ENCODE peak calls at places on chromosomes 16 and 17, in five cellular contexts. One of them, this sample, is unnamed.
A peak's percentile ranks its signal among the peaks of the same experiment; 100 is the strongest.

GRCh38 chr16:4214215-4214621 is 27.7 kb downstream of the SRL start:
- DNase-seq in CD8-positive, alpha-beta T cell: no peak
- DNase-seq in stomach: peak; percentile 37
- DNase-seq in adrenal gland: peak; percentile 80
- DNase-seq in adipocyte: peak; percentile 87
- DNase-seq in this sample: no peak

GRCh38 chr16:64880994-64881393 is 240.9 kb downstream of the CDH11 start:
- DNase-seq in CD8-positive, alpha-beta T cell: no peak
- DNase-seq in stomach: no peak
- DNase-seq in adrenal gland: no peak
- DNase-seq in adipocyte: peak; percentile 27
- DNase-seq in this sample: no peak

GRCh38 chr17:52233176-52233575 is 74.7 kb upstream of the CA10 start:
- DNase-seq in CD8-positive, alpha-beta T cell: no peak
- DNase-seq in stomach: no peak
- DNase-seq in adrenal gland: no peak
- DNase-seq in adipocyte: no peak
- DNase-seq in this sample: no peak

GRCh38 chr16:3577302-3577752 is at the start of gene NLRC3:
- DNase-seq in CD8-positive, alpha-beta T cell: peak; percentile 56
- DNase-seq in stomach: no peak
- DNase-seq in adrenal gland: no peak
- DNase-seq in adipocyte: no peak
- DNase-seq in this sample: no peak

GRCh38 chr16:79269211-79269863 is 331.2 kb downstream of the MAF start:
- DNase-seq in CD8-positive, alpha-beta T cell: no peak
- DNase-seq in stomach: no peak
- DNase-seq in adrenal gland: no peak
- DNase-seq in adipocyte: no peak
- DNase-seq in this sample: peak; percentile 4

GRCh38 chr16:75593825-75594820 is 27.9 kb downstream of the GABARAPL2 start:
- DNase-seq in CD8-positive, alpha-beta T cell: no peak
- DNase-seq in stomach: no peak
- DNase-seq in adrenal gland: peak; percentile 33
- DNase-seq in adipocyte: peak; percentile 51
- DNase-seq in this sample: no peak

GRCh38 chr16:1105888-1106620 is 10.0 kb upstream of the C1QTNF8 start:
- DNase-seq in CD8-positive, alpha-beta T cell: peak; percentile 52
- DNase-seq in stomach: peak; percentile 73
- DNase-seq in adrenal gland: peak; percentile 84
- DNase-seq in adipocyte: peak; percentile 87
- DNase-seq in this sample: peak; percentile 84

GRCh38 chr16:29962344-29962994 is 590 bp downstream of the TMEM219 start:
- DNase-seq in CD8-positive, alpha-beta T cell: no peak
- DNase-seq in stomach: peak; percentile 45
- DNase-seq in adrenal gland: peak; percentile 31
- DNase-seq in adipocyte: peak; percentile 46
- DNase-seq in this sample: no peak

GRCh38 chr16:63577891-63578290 is 1541.7 kb upstream of the CDH8 start:
- DNase-seq in CD8-positive, alpha-beta T cell: no peak
- DNase-seq in stomach: no peak
- DNase-seq in adrenal gland: no peak
- DNase-seq in adipocyte: no peak
- DNase-seq in this sample: no peak

GRCh38 chr17:5943232-5943631 is 126.9 kb upstream of the WSCD1 start:
- DNase-seq in CD8-positive, alpha-beta T cell: no peak
- DNase-seq in stomach: no peak
- DNase-seq in adrenal gland: no peak
- DNase-seq in adipocyte: no peak
- DNase-seq in this sample: no peak

DNA sequence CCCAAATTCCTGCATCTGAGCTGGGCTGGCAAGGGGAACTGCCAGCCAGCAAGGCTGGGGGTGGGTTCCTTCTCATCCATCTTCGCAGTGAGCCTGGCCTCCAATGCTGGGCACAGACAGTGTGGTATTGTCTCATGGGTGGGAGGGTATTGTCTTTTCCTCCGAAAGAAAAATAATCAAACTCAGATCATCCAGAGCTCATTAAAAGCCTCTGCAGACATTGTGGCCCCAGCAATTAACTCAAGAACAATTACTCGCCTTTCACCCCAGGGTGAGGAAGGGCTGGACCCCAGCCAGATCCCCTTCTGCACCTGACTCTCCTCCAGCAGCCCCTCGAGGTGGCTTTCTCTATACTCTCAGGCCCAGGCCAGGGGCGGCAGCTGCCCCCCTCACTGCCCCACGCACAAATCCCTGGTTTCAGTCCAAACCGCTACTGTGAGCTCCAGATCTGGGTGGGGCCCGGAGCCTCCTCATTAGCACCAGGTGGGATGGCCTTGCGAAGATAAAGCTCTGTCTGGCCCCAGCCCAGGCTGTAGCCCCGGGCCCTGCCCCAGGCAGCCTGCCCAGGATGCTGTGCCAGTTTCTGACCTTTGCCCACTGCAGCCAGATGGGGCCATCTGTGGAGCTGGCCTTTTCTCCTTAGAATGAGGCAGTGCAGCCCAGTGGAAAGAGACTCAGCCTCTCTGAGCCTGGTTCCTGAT is 2.3 kb upstream of the KRT15 start:
- DNase-seq in CD8-positive, alpha-beta T cell: no peak
- DNase-seq in stomach: no peak
- DNase-seq in adrenal gland: no peak
- DNase-seq in adipocyte: no peak
- DNase-seq in this sample: no peak
- H3K4me1 ChIP-seq in CD8-positive, alpha-beta T cell: no peaks in the 10 kb centered on the region
- H3K4me1 ChIP-seq in stomach: peaks cover 28% of the 10 kb centered on the region
- H3K4me1 ChIP-seq in adrenal gland: no peaks in the 10 kb centered on the region
- H3K4me1 ChIP-seq in adipocyte: peaks cover 4% of the 10 kb centered on the region
- H3K4me1 ChIP-seq in this sample: peaks cover 37% of the 10 kb centered on the region

GRCh38 chr17:78057113-78057740 is 71.3 kb downstream of the TMC6 start:
- DNase-seq in CD8-positive, alpha-beta T cell: no peak
- DNase-seq in stomach: no peak
- DNase-seq in adrenal gland: no peak
- DNase-seq in adipocyte: no peak
- DNase-seq in this sample: no peak

GRCh38 chr17:78053777-78054468 is 74.6 kb downstream of the TMC6 start:
- DNase-seq in CD8-positive, alpha-beta T cell: no peak
- DNase-seq in stomach: no peak
- DNase-seq in adrenal gland: no peak
- DNase-seq in adipocyte: peak; percentile 11
- DNase-seq in this sample: no peak

GRCh38 chr17:78063489-78063888 is 65.1 kb downstream of the TMC6 start:
- DNase-seq in CD8-positive, alpha-beta T cell: no peak
- DNase-seq in stomach: no peak
- DNase-seq in adrenal gland: no peak
- DNase-seq in adipocyte: no peak
- DNase-seq in this sample: no peak

GRCh38 chr17:78058581-78058980 is 70.0 kb downstream of the TMC6 start:
- DNase-seq in CD8-positive, alpha-beta T cell: no peak
- DNase-seq in stomach: no peak
- DNase-seq in adrenal gland: no peak
- DNase-seq in adipocyte: no peak
- DNase-seq in this sample: no peak

GRCh38 chr17:78058001-78058400 is 70.6 kb downstream of the TMC6 start:
- DNase-seq in CD8-positive, alpha-beta T cell: no peak
- DNase-seq in stomach: no peak
- DNase-seq in adrenal gland: no peak
- DNase-seq in adipocyte: no peak
- DNase-seq in this sample: no peak
- H3K4me1 ChIP-seq in CD8-positive, alpha-beta T cell: no peaks in the 10 kb centered on the region
- H3K4me1 ChIP-seq in stomach: peaks cover 22% of the 10 kb centered on the region
- H3K4me1 ChIP-seq in adrenal gland: peaks cover 9% of the 10 kb centered on the region
- H3K4me1 ChIP-seq in adipocyte: peaks cover 3% of the 10 kb centered on the region
- H3K4me1 ChIP-seq in this sample: no peaks in the 10 kb centered on the region

DNA sequence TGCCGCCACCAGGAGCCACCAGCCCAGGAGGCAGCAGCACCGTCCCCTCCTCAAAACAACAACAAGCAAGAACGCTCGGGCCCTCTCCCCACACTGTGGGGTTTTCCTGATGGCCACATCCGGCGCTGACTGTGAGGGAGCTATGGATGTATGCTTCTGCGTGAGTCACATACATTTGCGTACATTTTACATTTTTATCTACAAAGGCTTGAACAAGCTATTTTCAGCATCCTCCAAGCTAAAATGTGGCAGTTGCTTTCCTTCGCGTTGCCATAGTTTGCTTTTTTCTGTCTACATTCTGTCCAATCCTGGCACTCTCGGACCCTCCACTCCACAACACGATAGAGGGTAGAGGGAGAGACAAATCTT is 2.0 kb upstream of the ABR start:
- DNase-seq in CD8-positive, alpha-beta T cell: no peak
- DNase-seq in stomach: no peak
- DNase-seq in adrenal gland: no peak
- DNase-seq in adipocyte: no peak
- DNase-seq in this sample: no peak
- H3K4me1 ChIP-seq in CD8-positive, alpha-beta T cell: peaks cover 18% of the 10 kb centered on the region
- H3K4me1 ChIP-seq in stomach: peaks cover 66% of the 10 kb centered on the region
- H3K4me1 ChIP-seq in adrenal gland: peaks cover 38% of the 10 kb centered on the region
- H3K4me1 ChIP-seq in adipocyte: peaks cover 26% of the 10 kb centered on the region
- H3K4me1 ChIP-seq in this sample: peaks cover 28% of the 10 kb centered on the region

GRCh38 chr17:2041561-2042354 is at the start of gene OVCA2:
- DNase-seq in CD8-positive, alpha-beta T cell: peak; percentile 98
- DNase-seq in stomach: peak; percentile 97
- DNase-seq in adrenal gland: peak; percentile 97
- DNase-seq in adipocyte: peak; percentile 99
- DNase-seq in this sample: peak; percentile 97
- H3K4me1 ChIP-seq in CD8-positive, alpha-beta T cell: peaks cover 15% of the 10 kb centered on the region
- H3K4me1 ChIP-seq in stomach: peaks cover 29% of the 10 kb centered on the region
- H3K4me1 ChIP-seq in adrenal gland: peaks cover 29% of the 10 kb centered on the region
- H3K4me1 ChIP-seq in adipocyte: peaks cover 37% of the 10 kb centered on the region
- H3K4me1 ChIP-seq in this sample: peaks cover 26% of the 10 kb centered on the region

DNA sequence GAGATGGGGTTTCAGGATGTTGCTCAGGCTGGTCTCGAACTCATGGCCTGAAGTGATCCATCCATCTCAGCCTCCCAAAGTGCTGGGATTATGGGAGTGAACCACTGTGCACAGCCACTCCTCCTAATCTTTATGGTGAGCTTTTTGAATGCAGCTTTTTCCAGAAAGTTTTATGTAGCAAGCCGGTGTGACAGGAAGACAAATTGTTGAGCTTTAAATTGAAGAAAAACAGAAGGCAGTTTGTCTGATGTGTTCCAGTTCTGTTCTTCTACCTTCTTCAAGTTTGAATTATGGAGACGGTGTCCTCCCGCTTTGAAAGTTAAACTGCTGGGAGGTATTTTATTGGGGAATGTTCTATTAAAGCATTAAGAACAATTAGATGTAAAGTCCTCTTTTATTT is 177.1 kb downstream of the SNX29 start:
- DNase-seq in CD8-positive, alpha-beta T cell: no peak
- DNase-seq in stomach: no peak
- DNase-seq in adrenal gland: no peak
- DNase-seq in adipocyte: no peak
- DNase-seq in this sample: no peak
- H3K4me1 ChIP-seq in CD8-positive, alpha-beta T cell: no peaks in the 10 kb centered on the region
- H3K4me1 ChIP-seq in stomach: peaks cover 12% of the 10 kb centered on the region
- H3K4me1 ChIP-seq in adrenal gland: peaks cover 7% of the 10 kb centered on the region
- H3K4me1 ChIP-seq in adipocyte: peaks cover 5% of the 10 kb centered on the region
- H3K4me1 ChIP-seq in this sample: no peaks in the 10 kb centered on the region

GRCh38 chr17:8188408-8188839 is 1.6 kb downstream of the BORCS6 start:
- DNase-seq in CD8-positive, alpha-beta T cell: no peak
- DNase-seq in stomach: no peak
- DNase-seq in adrenal gland: peak; percentile 25
- DNase-seq in adipocyte: no peak
- DNase-seq in this sample: no peak
- H3K4me1 ChIP-seq in CD8-positive, alpha-beta T cell: peaks cover 38% of the 10 kb centered on the region
- H3K4me1 ChIP-seq in stomach: peaks cover 68% of the 10 kb centered on the region
- H3K4me1 ChIP-seq in adrenal gland: peaks cover 38% of the 10 kb centered on the region
- H3K4me1 ChIP-seq in adipocyte: peaks cover 37% of the 10 kb centered on the region
- H3K4me1 ChIP-seq in this sample: peaks cover 54% of the 10 kb centered on the region

GRCh38 chr17:80516533-80516932 is 28.1 kb upstream of the RPTOR start:
- DNase-seq in CD8-positive, alpha-beta T cell: no peak
- DNase-seq in stomach: no peak
- DNase-seq in adrenal gland: no peak
- DNase-seq in adipocyte: no peak
- DNase-seq in this sample: no peak

GRCh38 chr17:80520810-80521209 is 23.8 kb upstream of the RPTOR start:
- DNase-seq in CD8-positive, alpha-beta T cell: no peak
- DNase-seq in stomach: no peak
- DNase-seq in adrenal gland: no peak
- DNase-seq in adipocyte: no peak
- DNase-seq in this sample: no peak

GRCh38 chr17:80517641-80518040 is 27.0 kb upstream of the RPTOR start:
- DNase-seq in CD8-positive, alpha-beta T cell: no peak
- DNase-seq in stomach: no peak
- DNase-seq in adrenal gland: no peak
- DNase-seq in adipocyte: no peak
- DNase-seq in this sample: no peak

GRCh38 chr17:80519091-80519781 is 25.4 kb upstream of the RPTOR start:
- DNase-seq in CD8-positive, alpha-beta T cell: no peak
- DNase-seq in stomach: no peak
- DNase-seq in adrenal gland: no peak
- DNase-seq in adipocyte: no peak
- DNase-seq in this sample: no peak

GRCh38 chr17:80518392-80518791 is 26.2 kb upstream of the RPTOR start:
- DNase-seq in CD8-positive, alpha-beta T cell: no peak
- DNase-seq in stomach: no peak
- DNase-seq in adrenal gland: no peak
- DNase-seq in adipocyte: no peak
- DNase-seq in this sample: no peak
- H3K4me1 ChIP-seq in CD8-positive, alpha-beta T cell: no peaks in the 10 kb centered on the region
- H3K4me1 ChIP-seq in stomach: peaks cover 1% of the 10 kb centered on the region
- H3K4me1 ChIP-seq in adrenal gland: peaks cover 5% of the 10 kb centered on the region
- H3K4me1 ChIP-seq in adipocyte: peaks cover 6% of the 10 kb centered on the region
- H3K4me1 ChIP-seq in this sample: no peaks in the 10 kb centered on the region